ENCODE peak calls at places on chromosomes 16 and 17, in seven cellular contexts. X is astrocyte of the cerebellum, T is adrenal gland, J is tibial artery, D is lung, M is K562, R is SK-N-SH. Z is an unnamed sample.

GRCh38 chr17:29590979-29591736 is 1.7 kb upstream of the GIT1 start:
- DNase-seq in J (peak), D (no peak), R (peak), M (peak), T (peak), X (no peak), Z (peak)

GRCh38 chr16:50043358-50043757 is 18.3 kb downstream of the CNEP1R1 start:
- DNase-seq in M (no peak), T (no peak), D (no peak), R (no peak), J (no peak), X (no peak), Z (no peak)

GRCh38 chr17:15954222-15954621 is 9.3 kb downstream of the ADORA2B start:
- DNase-seq in D (no peak), X (no peak), T (no peak), R (no peak), M (no peak), J (no peak), Z (peak)

GRCh38 chr17:7853693-7854043 is 1.2 kb upstream of the TMEM88 start:
- DNase-seq in M (no peak), D (no peak), X (no peak), R (no peak), J (no peak), T (peak), Z (no peak)

GRCh38 chr16:55040366-55041086 is 109.9 kb downstream of the IRX5 start:
- DNase-seq in X (no peak), R (no peak), M (no peak), J (no peak), T (no peak), D (no peak), Z (no peak)

GRCh38 chr16:89199241-89200123 is 855 bp downstream of the SLC22A31 start:
- DNase-seq in X (no peak), D (no peak), R (no peak), J (no peak), T (no peak), M (no peak), Z (no peak)

GRCh38 chr16:54822502-54823291 is 108.0 kb upstream of the IRX5 start:
- DNase-seq in R (no peak), X (no peak), T (no peak), D (no peak), M (no peak), J (no peak), Z (no peak)

GRCh38 chr17:36001862-36002603 is 680 bp upstream of the CCL15 start:
- DNase-seq in R (no peak), T (no peak), M (peak), X (no peak), D (peak), J (no peak), Z (no peak)

GRCh38 chr17:72089453-72089987 is 31.3 kb upstream of the SOX9 start:
- DNase-seq in R (no peak), M (no peak), T (no peak), X (no peak), D (no peak), J (no peak), Z (no peak)

GRCh38 chr16:69406780-69407331 is 17.6 kb upstream of the CYB5B start:
- DNase-seq in R (no peak), J (no peak), D (no peak), T (no peak), M (peak), X (no peak), Z (no peak)

GRCh38 chr17:59328534-59329095 is 2.8 kb upstream of the YPEL2 start:
- DNase-seq in D (no peak), J (no peak), T (no peak), R (no peak), X (no peak), M (no peak), Z (no peak)

GRCh38 chr17:46964315-46965265 is 14.5 kb downstream of the RPRML start:
- DNase-seq in R (no peak), D (no peak), X (no peak), T (no peak), J (no peak), M (peak), Z (peak)

GRCh38 chr16:50644730-50645129 is 36.4 kb downstream of the SNX20 start:
- DNase-seq in R (peak), X (no peak), D (no peak), M (no peak), T (peak), J (no peak), Z (peak)

GRCh38 chr17:69282002-69282401 is 44.9 kb downstream of the ABCA5 start:
- DNase-seq in J (no peak), X (no peak), T (no peak), D (no peak), R (no peak), M (no peak), Z (no peak)

GRCh38 chr17:1104222-1104621 is 75.6 kb downstream of the ABR start:
- DNase-seq in R (peak), X (no peak), J (no peak), T (peak), M (no peak), D (no peak), Z (no peak)

GRCh38 chr16:58418601-58419000 is 26.3 kb downstream of the GINS3 start:
- DNase-seq in T (peak), D (no peak), R (no peak), X (no peak), J (no peak), M (peak), Z (peak)

GRCh38 chr16:53433930-53434435 is 288 bp upstream of the RBL2 start:
- DNase-seq in T (peak), R (no peak), J (no peak), M (peak), X (peak), D (no peak), Z (peak)

GRCh38 chr16:10895053-10895946 is 18.3 kb downstream of the CIITA start:
- DNase-seq in D (no peak), T (peak), X (peak), M (peak), R (no peak), J (no peak), Z (peak)

GRCh38 chr17:45261577-45262515 is at the start of gene SPATA32:
- DNase-seq in T (peak), J (peak), R (peak), D (no peak), M (no peak), X (no peak), Z (no peak)

GRCh38 chr16:13923703-13924298 is 3.8 kb downstream of the ERCC4 start:
- DNase-seq in R (peak), D (no peak), T (no peak), X (peak), M (peak), J (no peak), Z (peak)

GRCh38 chr16:50303605-50304466 is 37.5 kb downstream of the ADCY7 start:
- DNase-seq in R (peak), D (peak), X (no peak), M (no peak), T (no peak), J (peak), Z (peak)

GRCh38 chr16:26644912-26645543 is 421.7 kb upstream of the C16orf82 start:
- DNase-seq in R (no peak), X (no peak), T (no peak), J (no peak), D (no peak), M (no peak), Z (no peak)

GRCh38 chr16:75237398-75238131 is 13.9 kb downstream of the BCAR1 start:
- DNase-seq in M (no peak), X (no peak), R (no peak), J (no peak), T (no peak), D (no peak), Z (no peak)

GRCh38 chr16:56558024-56558747 is 6.7 kb upstream of the MT4 start:
- DNase-seq in R (peak), D (no peak), X (peak), M (no peak), T (peak), J (no peak), Z (peak)

GRCh38 chr16:97822-98221 is 19.8 kb downstream of the MPG start:
- DNase-seq in X (no peak), J (no peak), D (no peak), R (no peak), M (no peak), T (no peak), Z (no peak)

GRCh38 chr16:57639172-57639571 is 10.7 kb downstream of the ADGRG1 start:
- DNase-seq in J (no peak), X (no peak), R (peak), M (no peak), D (no peak), T (no peak), Z (no peak)

GRCh38 chr16:48511071-48511540 is 98.9 kb downstream of the N4BP1 start:
- DNase-seq in D (no peak), M (no peak), J (no peak), R (no peak), X (no peak), T (no peak), Z (peak)

GRCh38 chr16:51276335-51276734 is 125.3 kb upstream of the SALL1 start:
- DNase-seq in R (no peak), D (no peak), M (no peak), X (no peak), T (no peak), J (no peak), Z (no peak)

GRCh38 chr17:76841776-76842405 is 26.3 kb upstream of the MGAT5B start:
- DNase-seq in M (peak), D (no peak), X (no peak), J (no peak), T (no peak), R (peak), Z (no peak)

GRCh38 chr16:56956076-56956475 is 5.7 kb upstream of the CETP start:
- DNase-seq in M (no peak), D (no peak), R (no peak), T (no peak), J (no peak), X (no peak), Z (no peak)

GRCh38 chr17:57894848-57895247 is 45.0 kb upstream of the MRPS23 start:
- DNase-seq in M (no peak), J (no peak), T (no peak), R (no peak), D (no peak), X (no peak), Z (no peak)

GRCh38 chr17:57890857-57891232 is 41.0 kb upstream of the MRPS23 start:
- DNase-seq in J (no peak), R (no peak), M (no peak), D (no peak), T (peak), X (no peak), Z (no peak)

GRCh38 chr17:57895382-57896060 is 45.7 kb upstream of the MRPS23 start:
- DNase-seq in T (no peak), J (no peak), X (no peak), D (no peak), R (no peak), M (no peak), Z (peak)

GRCh38 chr17:57892146-57892819 is 42.4 kb upstream of the MRPS23 start:
- DNase-seq in R (peak), T (peak), X (peak), M (peak), J (peak), D (peak), Z (peak)

GRCh38 chr17:57892820-57893595 is 43.2 kb upstream of the MRPS23 start:
- DNase-seq in X (peak), J (peak), M (no peak), D (peak), R (no peak), T (peak), Z (peak)
- TF ChIP-seq CTCF in X (no peak), J (no peak), M (no peak), D (no peak), R (no peak), T (peak), Z (no peak)

DNA sequence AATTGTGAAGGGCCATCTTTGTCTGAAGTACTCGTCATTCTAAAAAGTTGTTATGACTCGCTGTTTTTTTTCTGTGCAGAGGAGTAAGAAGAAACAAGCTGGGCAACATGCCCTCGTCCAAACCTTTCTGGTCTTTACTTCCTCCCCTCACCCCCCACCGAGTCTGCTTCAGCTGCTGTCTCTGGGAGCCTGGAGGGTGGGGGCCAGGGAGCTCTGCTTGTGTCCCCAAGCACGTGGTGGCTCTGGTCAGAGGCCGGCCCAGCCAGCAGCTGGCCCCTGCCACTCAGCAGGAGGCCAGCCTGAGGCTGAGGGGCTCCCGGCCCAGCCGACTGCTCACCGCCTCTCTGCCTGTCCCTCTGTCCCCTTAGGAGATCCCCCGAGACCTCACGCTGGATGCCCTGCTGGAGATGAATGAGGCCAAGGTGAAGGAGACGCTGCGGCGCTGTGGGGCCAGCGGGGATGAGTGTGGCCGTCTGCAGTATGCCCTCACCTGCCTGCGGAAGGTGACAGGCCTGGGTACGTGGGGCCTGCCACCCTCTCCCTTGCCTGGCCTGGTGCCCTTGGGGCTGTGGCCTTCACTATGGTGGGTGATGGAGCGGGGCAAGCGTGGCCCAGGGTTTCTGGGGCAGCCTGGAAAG is 53.7 kb upstream of the LGALS9 start:
- DNase-seq in M (peak), J (no peak), T (peak), X (no peak), D (no peak), R (peak), Z (peak)
- H3K4me3 ChIP-seq in M (no peak), J (no peak), T (no peak), X (no peak), D (no peak), R (no peak), Z (no peak)

GRCh38 chr16:3538222-3538621 is 37.4 kb downstream of the CLUAP1 start:
- DNase-seq in T (no peak), J (no peak), M (no peak), X (no peak), R (no peak), D (no peak), Z (no peak)

GRCh38 chr16:3546990-3547682 is 30.1 kb downstream of the NLRC3 start:
- DNase-seq in R (no peak), D (no peak), J (no peak), X (no peak), T (no peak), M (no peak), Z (no peak)

GRCh38 chr16:3541527-3542152 is 35.6 kb downstream of the NLRC3 start:
- DNase-seq in D (no peak), J (no peak), X (no peak), R (no peak), T (no peak), M (no peak), Z (no peak)

GRCh38 chr16:3542153-3542550 is 35.1 kb downstream of the NLRC3 start:
- DNase-seq in D (no peak), T (no peak), R (no peak), J (no peak), X (no peak), M (no peak), Z (no peak)

DNA sequence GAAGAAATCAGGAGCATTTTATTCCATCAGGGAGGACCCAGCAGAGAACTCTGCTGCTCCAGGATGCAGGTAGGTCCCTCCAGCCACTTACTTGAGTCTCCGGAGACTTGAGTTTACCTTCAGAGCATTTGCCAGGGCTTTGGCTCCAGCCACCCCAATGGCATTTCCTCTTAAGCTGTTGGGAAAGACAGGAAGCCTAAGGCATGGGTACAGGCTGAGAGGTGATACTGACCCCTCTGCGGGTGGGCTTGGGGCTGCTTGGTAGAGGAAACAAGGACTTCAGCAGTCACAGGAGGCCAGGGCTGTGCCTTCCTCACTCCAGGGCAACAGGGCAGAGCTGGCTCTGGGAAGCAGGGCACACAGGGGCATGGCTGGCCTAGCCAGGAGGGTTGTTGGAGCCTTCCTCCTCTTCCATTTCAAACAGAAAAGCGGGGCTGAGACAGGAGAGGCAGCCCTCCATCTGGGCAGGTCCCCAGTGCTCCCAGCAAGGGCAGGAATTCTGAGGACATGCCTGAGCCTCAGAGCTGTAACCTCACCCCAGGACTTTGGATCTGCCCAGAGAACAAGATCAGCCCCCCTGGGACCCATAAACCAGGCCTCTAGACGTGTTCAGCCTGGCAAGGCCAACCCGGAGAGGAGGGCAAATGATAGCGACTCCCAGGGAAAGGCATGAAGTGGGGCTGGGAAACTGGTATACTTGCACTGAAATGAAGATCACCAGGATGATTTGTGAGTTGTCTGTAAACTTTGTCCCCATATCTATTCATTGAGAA is 34.4 kb downstream of the NLRC3 start:
- DNase-seq in J (no peak), R (no peak), X (no peak), T (no peak), M (no peak), D (no peak), Z (no peak)
- TF ChIP-seq CTCF in J (no peak), R (no peak), X (no peak), T (no peak), M (no peak), D (no peak), Z (no peak)

DNA sequence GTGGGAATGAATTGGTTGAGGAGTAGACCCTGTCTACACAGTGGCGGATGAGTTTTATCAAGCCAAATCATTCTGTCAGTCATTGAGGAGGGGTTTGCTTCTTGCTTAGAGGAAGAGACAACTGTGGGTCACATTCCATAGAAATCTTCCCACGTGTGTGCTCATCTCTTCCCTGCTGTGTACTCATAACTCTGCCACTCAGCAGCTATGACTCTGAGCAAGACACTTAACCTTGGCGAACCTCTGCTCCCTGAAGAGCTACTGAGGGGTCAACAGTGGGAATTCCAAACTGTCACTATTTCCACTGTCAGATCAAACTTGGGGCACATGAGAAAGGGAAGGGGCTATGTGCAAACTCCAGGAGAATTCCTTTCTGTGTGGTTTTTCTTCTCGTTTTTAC is 72.5 kb upstream of the COX10 start:
- DNase-seq in R (no peak), M (no peak), X (no peak), D (no peak), T (no peak), J (no peak), Z (no peak)
- H3K4me3 ChIP-seq in R (no peak), M (no peak), X (no peak), D (no peak), T (no peak), J (no peak), Z (no peak)

Z was measured in fibroblast of pulmonary artery.